ENCODE peak calls at places on chromosomes 3 and 15, in six cellular contexts. E, W, O, J, D and T are unnamed samples. For H3K4me1, the result is how much of the 10 kb centered on the place peaks cover.

GRCh38 chr15:78944669-78945407 is at the start of gene CTSH:
- DNase-seq in E (peak), W (peak), O (peak), J (peak), D (peak), T (peak)

GRCh38 chr3:185654758-185655145 is 68.7 kb downstream of the SENP2 start:
- DNase-seq in E (no peak), W (no peak), O (no peak), J (no peak), D (no peak), T (no peak)

GRCh38 chr15:89118481-89118989 is 30.3 kb downstream of the ABHD2 start:
- DNase-seq in E (no peak), W (no peak), O (no peak), J (no peak), D (no peak), T (no peak)

GRCh38 chr15:38853608-38854007 is 289.0 kb upstream of the RASGRP1 start:
- DNase-seq in E (no peak), W (no peak), O (no peak), J (peak), D (no peak), T (no peak)

GRCh38 chr15:78875107-78875914 is 2.6 kb downstream of the MORF4L1 start:
- DNase-seq in E (no peak), W (no peak), O (no peak), J (no peak), D (no peak), T (peak)

GRCh38 chr15:90414408-90415028 is 26.5 kb downstream of the IQGAP1 start:
- DNase-seq in E (no peak), W (no peak), O (no peak), J (no peak), D (no peak), T (no peak)

GRCh38 chr3:16081661-16082060 is 92.8 kb upstream of the GALNT15 start:
- DNase-seq in E (no peak), W (no peak), O (no peak), J (no peak), D (no peak), T (no peak)

GRCh38 chr3:144031938-144032337 is 60.3 kb downstream of the DIPK2A start:
- DNase-seq in E (no peak), W (peak), O (no peak), J (no peak), D (peak), T (peak)

GRCh38 chr15:72992733-72993321 is 59.4 kb upstream of the NEO1 start:
- DNase-seq in E (no peak), W (no peak), O (no peak), J (no peak), D (no peak), T (peak)

GRCh38 chr15:52344592-52344991 is 49.0 kb upstream of the MYO5C start:
- DNase-seq in E (no peak), W (no peak), O (no peak), J (no peak), D (no peak), T (no peak)

GRCh38 chr15:68962464-68962863 is 32.1 kb downstream of the SPESP1 start:
- DNase-seq in E (no peak), W (no peak), O (no peak), J (no peak), D (no peak), T (no peak)

GRCh38 chr3:193563999-193564398 is 9.3 kb upstream of the ATP13A4 start:
- DNase-seq in E (no peak), W (no peak), O (no peak), J (no peak), D (no peak), T (no peak)

GRCh38 chr3:188633206-188633605 is 479.2 kb downstream of the LPP start:
- DNase-seq in E (no peak), W (no peak), O (no peak), J (no peak), D (no peak), T (no peak)

GRCh38 chr3:17840651-17841050 is 98.2 kb upstream of the TBC1D5 start:
- DNase-seq in E (no peak), W (no peak), O (no peak), J (no peak), D (no peak), T (no peak)

GRCh38 chr15:76150971-76151598 is 91.3 kb downstream of the TMEM266 start:
- DNase-seq in E (peak), W (peak), O (peak), J (peak), D (no peak), T (peak)

GRCh38 chr3:183278479-183279088 is 25.5 kb downstream of the B3GNT5 start:
- DNase-seq in E (no peak), W (no peak), O (no peak), J (no peak), D (no peak), T (no peak)

GRCh38 chr3:36695769-36696137 is 68.6 kb downstream of the DCLK3 start:
- DNase-seq in E (no peak), W (no peak), O (no peak), J (no peak), D (no peak), T (no peak)

GRCh38 chr3:129758921-129759320 is 134.6 kb downstream of the TMCC1 start:
- DNase-seq in E (no peak), W (no peak), O (no peak), J (no peak), D (no peak), T (no peak)

GRCh38 chr3:21644268-21644667 is 106.7 kb downstream of the ZNF385D start:
- DNase-seq in E (no peak), W (no peak), O (no peak), J (no peak), D (no peak), T (no peak)

GRCh38 chr3:101992861-101993260 is 143.5 kb downstream of the NFKBIZ start:
- DNase-seq in E (no peak), W (no peak), O (no peak), J (no peak), D (no peak), T (no peak)

GRCh38 chr3:17320266-17320665 is 422.2 kb downstream of the TBC1D5 start:
- DNase-seq in E (no peak), W (no peak), O (no peak), J (no peak), D (no peak), T (no peak)

GRCh38 chr15:76060098-76060989 is 559 bp downstream of the TMEM266 start:
- DNase-seq in E (no peak), W (no peak), O (no peak), J (no peak), D (no peak), T (no peak)

GRCh38 chr3:127371338-127371737 is 83.5 kb upstream of the PRR20G start:
- DNase-seq in E (no peak), W (no peak), O (no peak), J (no peak), D (no peak), T (no peak)
- TF ChIP-seq EP300 in E (no peak), W (no peak), O (no peak), J (no peak), D (no peak), T (no peak)

DNA sequence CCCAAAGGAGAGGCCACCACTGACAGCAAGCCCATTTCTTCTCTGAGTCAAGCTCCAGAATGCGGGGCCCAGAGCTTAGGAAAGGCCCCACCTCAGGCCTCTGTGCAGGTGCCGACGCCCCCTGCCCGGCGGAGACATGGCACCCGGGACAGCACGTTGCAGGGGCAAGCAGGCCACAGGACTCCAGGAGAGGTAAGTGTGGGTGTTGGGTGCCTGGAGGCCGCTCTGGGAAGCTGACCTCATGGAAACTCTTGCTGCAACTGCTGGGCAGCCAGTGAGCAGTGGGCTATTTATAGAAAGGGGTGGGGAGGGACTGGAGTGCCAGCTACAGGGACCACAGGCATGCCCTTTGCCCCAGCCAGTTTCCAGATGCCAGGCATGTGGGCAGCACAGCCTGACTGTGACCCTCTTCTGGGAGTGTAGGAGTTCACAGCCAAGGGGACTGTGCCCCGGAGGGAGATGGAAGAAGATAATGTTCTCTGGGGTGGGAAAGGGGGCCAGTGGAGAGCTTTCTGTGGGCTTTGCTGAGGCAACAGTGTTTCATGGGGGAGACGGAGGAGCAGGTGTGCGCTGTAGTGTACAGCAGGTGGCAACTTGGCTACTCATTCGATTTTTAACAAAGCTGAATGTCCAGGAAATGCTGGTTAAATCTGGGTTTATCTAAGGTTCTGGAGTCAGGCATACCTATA is 23.7 kb downstream of the ALPK3 start:
- DNase-seq in E (peak), W (peak), O (no peak), J (no peak), D (peak), T (no peak)
- H3K4me1 ChIP-seq in E (under half), W (under half), O (under half), J (under half), D (under half), T (under half)

GRCh38 chr15:99507732-99508571 is 57.8 kb upstream of the MEF2A start:
- DNase-seq in E (no peak), W (no peak), O (no peak), J (no peak), D (peak), T (peak)
- TF ChIP-seq POLR2A in E (no peak), W (no peak), O (no peak), J (no peak), D (no peak), T (no peak)

DNA sequence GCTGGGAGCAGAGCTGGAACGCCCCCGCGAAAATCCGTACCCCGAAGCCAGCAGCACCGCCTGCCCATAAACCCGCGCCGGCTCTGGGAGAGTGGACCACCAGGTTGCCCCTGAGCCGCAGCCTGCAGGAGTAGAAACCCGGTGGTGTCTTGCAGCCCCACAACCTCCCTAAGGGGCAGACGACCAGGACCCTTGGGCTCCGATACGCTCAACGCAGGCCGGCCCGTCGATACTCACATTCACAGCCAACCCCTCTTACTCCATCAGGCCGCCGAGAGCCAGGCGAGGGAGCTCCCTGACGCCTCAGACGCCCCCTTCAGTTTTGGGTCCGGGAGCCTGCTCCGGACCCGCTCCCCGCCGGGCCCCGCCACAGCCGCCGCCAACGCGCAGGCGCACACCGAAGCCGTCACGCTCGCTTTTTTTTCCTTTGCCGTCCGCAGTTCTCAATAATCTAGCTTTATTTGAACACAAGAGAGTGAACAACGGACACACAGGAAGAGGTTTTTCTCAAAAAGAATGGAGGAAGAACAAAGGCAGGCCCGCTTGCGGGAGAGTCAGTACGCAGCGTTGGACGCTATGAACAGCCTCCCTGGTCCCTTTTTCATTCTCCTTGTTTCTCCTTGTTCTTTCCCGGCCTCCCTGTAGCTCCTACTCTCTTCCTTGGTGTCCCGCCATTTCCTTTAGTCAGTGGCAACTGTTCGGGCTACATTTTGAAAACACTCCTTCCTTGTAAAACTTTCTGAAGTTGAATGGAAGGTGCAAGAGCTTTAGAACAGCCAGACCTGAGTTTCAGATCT is at the start of gene ZNF106:
- DNase-seq in E (peak), W (peak), O (peak), J (peak), D (peak), T (peak)
- TF ChIP-seq EP300 in E (peak), W (no peak), O (no peak), J (peak), D (no peak), T (no peak)

GRCh38 chr15:56052389-56053045 is 59.1 kb upstream of the NEDD4 start:
- DNase-seq in E (no peak), W (no peak), O (peak), J (peak), D (no peak), T (no peak)
- H3K4me1 ChIP-seq in E (under half), W (under half), O (under half), J (under half), D (under half), T (under half)

GRCh38 chr3:109071349-109072142 is 46.4 kb downstream of the MORC1 start:
- DNase-seq in E (no peak), W (no peak), O (no peak), J (no peak), D (no peak), T (no peak)
- TF ChIP-seq POLR2A in E (no peak), W (no peak), O (no peak), J (no peak), D (no peak), T (no peak)